ENCODE peak calls at places on chromosomes 2 and 18, in four cellular contexts. Q is K562, H is A549, J is HepG2. S is an unnamed sample.
A peak's percentile ranks its signal among the peaks of the same experiment; 100 is the strongest.

GRCh38 chr18:62028715-62029114 is 135.9 kb upstream of the RNF152 start:
- DNase-seq in Q (no peak), J (no peak), H (no peak), S (no peak)

GRCh38 chr2:9071032-9071431 is 67.5 kb upstream of the MBOAT2 start:
- DNase-seq in Q (peak; percentile 71), H (peak; percentile 86), J (peak; percentile 42), S (peak; percentile 89)

GRCh38 chr2:49801898-49802297 is 647.6 kb upstream of the FSHR start:
- DNase-seq in H (no peak), J (no peak), Q (no peak), S (no peak)

GRCh38 chr2:28387082-28387960 is 5.3 kb upstream of the FOSL2 start:
- DNase-seq in J (no peak), H (no peak), Q (no peak), S (peak; percentile 37)

GRCh38 chr18:33201509-33201926 is 239.0 kb downstream of the CCDC178 start:
- DNase-seq in J (peak; percentile 22), H (no peak), Q (peak; percentile 9), S (no peak)

GRCh38 chr2:199344012-199344411 is 113.7 kb downstream of the SATB2 start:
- DNase-seq in H (no peak), Q (no peak), J (no peak), S (no peak)

GRCh38 chr18:59067873-59068272 is 71.8 kb upstream of the SEC11C start:
- DNase-seq in J (no peak), Q (peak; percentile 6), H (no peak), S (peak; percentile 18)

GRCh38 chr2:132521321-132521720 is 104.7 kb downstream of the GPR39 start:
- DNase-seq in J (no peak), H (no peak), Q (no peak), S (peak; percentile 28)

GRCh38 chr2:202249864-202250263 is 11.5 kb upstream of the SUMO1 start:
- DNase-seq in J (no peak), H (no peak), Q (no peak), S (no peak)
- TF ChIP-seq MAZ in J (no peak), H (no peak), Q (no peak), S (no peak)

DNA sequence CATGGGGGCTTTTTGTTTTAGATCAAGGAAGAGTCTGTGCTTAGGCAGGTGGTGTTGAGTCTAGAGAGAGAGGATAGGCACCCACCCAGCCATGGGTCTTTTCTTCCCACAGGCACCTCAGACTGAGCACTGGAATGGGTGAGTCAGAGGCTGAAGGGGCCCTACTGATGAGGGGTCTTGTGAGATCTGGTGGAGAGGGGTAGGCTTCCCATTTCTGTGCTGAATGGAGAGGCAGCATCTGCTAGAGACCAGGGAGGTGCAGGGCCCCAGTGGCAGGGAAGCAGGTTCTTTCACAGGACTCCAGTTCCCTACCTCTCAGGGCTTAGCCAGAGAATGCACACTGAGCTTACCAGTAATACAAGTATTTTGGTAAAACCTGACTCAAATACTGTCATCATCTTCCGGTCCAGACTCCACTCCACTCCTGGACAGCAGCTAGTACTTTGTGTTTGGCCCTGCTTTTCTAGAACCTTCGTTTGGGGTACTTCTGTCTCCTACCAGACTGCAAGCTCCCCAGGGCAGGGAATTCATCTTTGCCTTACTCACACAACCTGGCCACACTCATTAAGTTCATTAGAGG is 108.7 kb upstream of the CDC42EP3 start:
- DNase-seq in J (no peak), Q (no peak), H (no peak), S (peak; percentile 68)
- TF ChIP-seq MAZ in J (no peak), Q (no peak), H (no peak), S (no peak)

GRCh38 chr2:71672640-71673401 is 219.5 kb downstream of the DYSF start:
- DNase-seq in H (no peak), J (no peak), Q (no peak), S (no peak)

GRCh38 chr2:71672011-71672639 is 218.8 kb downstream of the DYSF start:
- DNase-seq in J (peak; percentile 18), Q (peak; percentile 6), H (no peak), S (no peak)

GRCh38 chr2:71673402-71673795 is 220.0 kb downstream of the DYSF start:
- DNase-seq in Q (no peak), J (no peak), H (no peak), S (no peak)

GRCh38 chr2:71674158-71674807 is 220.9 kb downstream of the DYSF start:
- DNase-seq in Q (no peak), J (no peak), H (no peak), S (no peak)

DNA sequence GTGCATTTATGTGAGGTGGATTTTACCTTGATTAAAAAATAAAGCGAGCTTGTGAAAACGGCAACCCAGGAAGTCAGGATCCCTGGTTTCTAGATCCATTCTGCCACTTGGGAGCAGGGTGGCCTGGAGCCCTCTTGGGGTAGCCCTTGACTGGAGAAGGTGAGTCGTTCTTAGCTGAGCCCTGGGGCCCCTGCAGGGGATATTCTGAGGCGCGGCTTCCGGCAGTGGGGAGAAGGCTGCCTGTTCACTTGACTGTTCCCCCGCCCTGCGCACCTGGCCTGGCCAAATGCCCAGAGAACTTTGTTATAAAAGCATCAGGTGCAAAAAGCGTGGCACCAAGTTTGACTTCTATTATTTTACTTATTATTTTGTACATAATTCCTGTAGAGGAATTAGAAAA is 221.9 kb downstream of the DYSF start:
- DNase-seq in Q (no peak), H (no peak), J (no peak), S (no peak)
- TF ChIP-seq MAZ in Q (no peak), H (no peak), J (no peak), S (no peak)

GRCh38 chr2:25250331-25251031 is 82.1 kb upstream of the POMC start:
- DNase-seq in H (no peak), Q (peak; percentile 35), J (no peak), S (peak; percentile 92)
- TF ChIP-seq MAZ in H (no peak), Q (no peak), J (no peak), S (peak; percentile 82)

GRCh38 chr2:180012523-180012922 is 5.4 kb upstream of the CWC22 start:
- DNase-seq in Q (no peak), H (no peak), J (peak; percentile 23), S (peak; percentile 85)
- TF ChIP-seq MAZ in Q (no peak), H (no peak), J (no peak), S (no peak)

S was measured in IMR-90.